ENCODE peak calls at places on chromosomes 4 and X, in six cellular contexts. K is astrocyte, S is lower lobe of right lung, J is neural progenitor cell, P is A549, L is cardiac muscle cell. F is an unnamed sample.

GRCh38 chr4:73341454-73341853 is 62.6 kb upstream of the ALB start:
- DNase-seq in K (peak; percentile 32), S (no peak), J (peak; percentile 79), P (peak; percentile 67), L (peak; percentile 61), F (no peak)

GRCh38 chr4:151993521-151993920 is 232.7 kb upstream of the GATB start:
- DNase-seq in K (no peak), S (no peak), J (no peak), P (no peak), L (no peak), F (no peak)

GRCh38 chr4:82696117-82696516 is 102.5 kb downstream of the SCD5 start:
- DNase-seq in K (no peak), S (no peak), J (no peak), P (no peak), L (no peak), F (no peak)

GRCh38 chr4:185229021-185229818 is 19.8 kb downstream of the SNX25 start:
- DNase-seq in K (no peak), S (peak; percentile 72), J (no peak), P (no peak), L (no peak), F (no peak)

GRCh38 chr4:186201535-186202230 is 10.3 kb downstream of the CYP4V2 start:
- DNase-seq in K (no peak), S (no peak), J (peak; percentile 54), P (peak; percentile 67), L (peak; percentile 57), F (no peak)

GRCh38 chr4:164904336-164904735 is 27.4 kb downstream of the APELA start:
- DNase-seq in K (no peak), S (no peak), J (no peak), P (no peak), L (no peak), F (no peak)

GRCh38 chr4:47085661-47086060 is 54.3 kb downstream of the GABRB1 start:
- DNase-seq in K (no peak), S (no peak), J (no peak), P (no peak), L (no peak), F (no peak)

GRCh38 chrX:1673337-1673736 is 58.5 kb downstream of the ASMT start:
- DNase-seq in K (no peak), S (no peak), J (peak; percentile 36), P (peak; percentile 64), L (peak; percentile 10), F (no peak)

GRCh38 chrX:63513825-63514574 is 162.9 kb upstream of the SPIN4 start:
- DNase-seq in K (peak; percentile 81), S (no peak), J (no peak), P (no peak), L (no peak), F (no peak)

GRCh38 chr4:102825261-102826071 is 1.9 kb downstream of the UBE2D3 start:
- DNase-seq in K (peak; percentile 70), S (no peak), J (peak; percentile 25), P (peak; percentile 63), L (peak; percentile 55), F (no peak)

GRCh38 chr4:3145251-3145908 is 70.9 kb downstream of the HTT start:
- DNase-seq in K (peak; percentile 23), S (no peak), J (no peak), P (no peak), L (peak; percentile 15), F (no peak)

GRCh38 chr4:82681759-82682158 is 116.8 kb downstream of the SCD5 start:
- DNase-seq in K (no peak), S (no peak), J (no peak), P (no peak), L (no peak), F (no peak)

GRCh38 chrX:108020631-108021030 is 24.2 kb upstream of the VSIG1 start:
- DNase-seq in K (no peak), S (no peak), J (peak; percentile 15), P (peak; percentile 46), L (peak; percentile 16), F (no peak)

GRCh38 chr4:85953651-85954018 is 406.2 kb downstream of the MAPK10 start:
- DNase-seq in K (no peak), S (no peak), J (no peak), P (peak; percentile 74), L (no peak), F (no peak)

GRCh38 chr4:23884731-23885130 is 5.1 kb downstream of the PPARGC1A start:
- DNase-seq in K (peak; percentile 21), S (no peak), J (no peak), P (no peak), L (no peak), F (no peak)

GRCh38 chr4:18636001-18636680 is 614.6 kb upstream of the LCORL start:
- DNase-seq in K (no peak), S (no peak), J (no peak), P (no peak), L (no peak), F (no peak)

GRCh38 chr4:67565284-67565683 is 6.8 kb downstream of the STAP1 start:
- DNase-seq in K (peak; percentile 82), S (no peak), J (no peak), P (no peak), L (no peak), F (no peak)

GRCh38 chrX:19678941-19679340 is 163.6 kb upstream of the MAP3K15 start:
- DNase-seq in K (no peak), S (no peak), J (no peak), P (no peak), L (no peak), F (no peak)

GRCh38 chr4:142741995-142742394 is 104.1 kb downstream of the INPP4B start:
- DNase-seq in K (no peak), S (no peak), J (peak; percentile 3), P (no peak), L (no peak), F (no peak)

GRCh38 chr4:20251061-20251795 is 477 bp upstream of the SLIT2 start:
- DNase-seq in K (no peak), S (no peak), J (no peak), P (no peak), L (no peak), F (no peak)

GRCh38 chr4:4838602-4839470 is 20.6 kb upstream of the MSX1 start:
- DNase-seq in K (peak; percentile 34), S (no peak), J (no peak), P (no peak), L (no peak), F (peak; percentile 15)

GRCh38 chr4:8409271-8410065 is 31.1 kb downstream of the ACOX3 start:
- DNase-seq in K (no peak), S (peak; percentile 69), J (no peak), P (peak; percentile 42), L (no peak), F (no peak)

GRCh38 chrX:3177851-3178250 is 136.6 kb downstream of the ARSF start:
- DNase-seq in K (no peak), S (no peak), J (no peak), P (no peak), L (no peak), F (no peak)

GRCh38 chr4:78568640-78569261 is 17.2 kb downstream of the ANXA3 start:
- DNase-seq in K (no peak), S (no peak), J (no peak), P (peak; percentile 45), L (no peak), F (no peak)
- H3K27ac ChIP-seq in K (peak overlapping the region; percentile 78), S (peak overlapping the region; percentile 58), J (no peak overlapping the region), P (peak overlapping the region; percentile 95), L (no peak overlapping the region), F (peak overlapping the region; percentile 6)

GRCh38 chr4:108118505-108118904 is 50.2 kb downstream of the LEF1 start:
- DNase-seq in K (no peak), S (no peak), J (no peak), P (peak; percentile 24), L (no peak), F (no peak)
- H3K27ac ChIP-seq in K (no peak overlapping the region), S (no peak overlapping the region), J (no peak overlapping the region), P (no peak overlapping the region), L (peak overlapping the region; percentile 95), F (no peak overlapping the region)

DNA sequence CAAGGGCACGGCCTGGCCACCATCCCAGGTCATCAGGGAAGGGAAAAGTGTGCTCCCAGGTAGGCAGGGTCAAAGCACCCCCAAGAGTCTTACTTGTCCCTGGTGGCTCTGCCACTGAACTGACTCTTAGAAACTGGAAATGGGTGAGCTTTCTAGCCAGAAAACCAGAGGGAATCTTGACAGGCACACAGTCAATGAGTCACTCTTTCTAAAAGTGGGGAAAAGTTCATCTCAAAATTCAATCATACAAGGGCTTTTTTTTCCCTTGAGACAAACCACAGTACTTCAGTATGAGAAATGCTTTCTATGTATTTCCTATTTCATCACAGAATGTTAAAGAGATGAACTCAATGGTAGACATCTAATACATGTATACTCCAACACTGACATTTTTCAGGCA is 12.5 kb downstream of the HPF1 start:
- DNase-seq in K (peak; percentile 36), S (no peak), J (no peak), P (no peak), L (no peak), F (no peak)
- H3K27ac ChIP-seq in K (no peak overlapping the region), S (no peak overlapping the region), J (no peak overlapping the region), P (no peak overlapping the region), L (no peak overlapping the region), F (no peak overlapping the region)

GRCh38 chr4:36208884-36209473 is 35.3 kb downstream of the ARAP2 start:
- DNase-seq in K (no peak), S (no peak), J (no peak), P (no peak), L (no peak), F (no peak)

GRCh38 chr4:36207808-36208207 is 36.5 kb downstream of the ARAP2 start:
- DNase-seq in K (no peak), S (no peak), J (no peak), P (no peak), L (no peak), F (no peak)

GRCh38 chr4:36206586-36206985 is 37.7 kb downstream of the ARAP2 start:
- DNase-seq in K (no peak), S (no peak), J (no peak), P (no peak), L (no peak), F (no peak)

GRCh38 chr4:36207367-36207766 is 36.9 kb downstream of the ARAP2 start:
- DNase-seq in K (no peak), S (no peak), J (no peak), P (no peak), L (no peak), F (no peak)

DNA sequence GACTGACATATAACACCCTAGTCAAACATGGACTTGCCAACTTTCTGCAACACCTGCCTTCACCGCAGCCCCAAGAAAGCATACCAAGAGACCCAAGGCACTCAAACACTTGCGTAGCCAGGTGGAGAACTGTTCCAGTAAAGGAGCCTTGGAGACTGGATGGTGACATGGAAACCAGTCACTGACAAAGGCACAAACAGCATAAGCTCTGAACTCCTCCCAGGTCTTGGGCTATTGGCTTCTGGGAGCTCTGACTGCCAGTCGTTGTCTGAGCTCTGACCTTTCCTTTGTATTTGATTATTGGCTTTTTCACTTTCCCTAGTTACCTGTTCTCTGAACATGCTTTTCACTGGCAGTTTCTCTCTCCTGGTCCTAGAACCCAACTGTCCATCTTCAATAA is 38.3 kb downstream of the ARAP2 start:
- DNase-seq in K (no peak), S (no peak), J (peak; percentile 11), P (no peak), L (no peak), F (no peak)
- H3K27ac ChIP-seq in K (no peak overlapping the region), S (no peak overlapping the region), J (no peak overlapping the region), P (no peak overlapping the region), L (no peak overlapping the region), F (no peak overlapping the region)

GRCh38 chr4:80173387-80173786 is 23.9 kb upstream of the PRDM8 start:
- DNase-seq in K (peak; percentile 84), S (no peak), J (peak; percentile 32), P (no peak), L (no peak), F (no peak)
- H3K27ac ChIP-seq in K (peak overlapping the region; percentile 28), S (no peak overlapping the region), J (no peak overlapping the region), P (no peak overlapping the region), L (no peak overlapping the region), F (no peak overlapping the region)

GRCh38 chr4:879730-880079 is 52.4 kb downstream of the GAK start:
- DNase-seq in K (no peak), S (no peak), J (no peak), P (no peak), L (no peak), F (no peak)
- H3K27ac ChIP-seq in K (no peak overlapping the region), S (no peak overlapping the region), J (no peak overlapping the region), P (no peak overlapping the region), L (no peak overlapping the region), F (no peak overlapping the region)